ENCODE peak calls at places on chromosome 1, in eight cellular contexts. Z, Q, X, T, I, S, D and G are unnamed samples.

GRCh38 chr1:204154525-204155255 is 2.8 kb upstream of the ETNK2 start:
- DNase-seq in I (no peak), T (no peak), Q (no peak), X (no peak), D (no peak), S (no peak), Z (peak; percentile 63), G (no peak)

GRCh38 chr1:204726478-204726877 is 40.9 kb upstream of the LRRN2 start:
- DNase-seq in Q (no peak), I (no peak), T (peak; percentile 65), Z (no peak), S (peak; percentile 65), X (no peak), D (no peak), G (no peak)

GRCh38 chr1:56019922-56020321 is 559.4 kb downstream of the PLPP3 start:
- DNase-seq in Q (no peak), Z (no peak), S (no peak), X (no peak), I (no peak), T (no peak), D (no peak), G (no peak)

GRCh38 chr1:205255941-205256780 is 28.4 kb downstream of the TMCC2 start:
- DNase-seq in I (peak; percentile 79), Z (peak; percentile 92), S (peak; percentile 84), T (peak; percentile 82), D (peak; percentile 95), X (peak; percentile 62), Q (peak; percentile 43), G (peak; percentile 97)

GRCh38 chr1:218812360-218812759 is 361.3 kb upstream of the LYPLAL1 start:
- DNase-seq in Q (no peak), X (no peak), S (no peak), D (no peak), Z (no peak), I (no peak), T (no peak), G (no peak)

GRCh38 chr1:170885551-170885950 is 49.8 kb upstream of the MROH9 start:
- DNase-seq in D (no peak), S (peak; percentile 46), T (no peak), Q (peak; percentile 43), X (no peak), I (no peak), Z (no peak), G (no peak)

GRCh38 chr1:29548091-29548490 is 311.8 kb downstream of the PTPRU start:
- DNase-seq in Q (no peak), I (no peak), T (no peak), D (no peak), Z (no peak), X (no peak), S (no peak), G (no peak)

GRCh38 chr1:226953175-226953800 is 13.2 kb downstream of the COQ8A start:
- DNase-seq in X (no peak), I (no peak), T (no peak), S (no peak), Z (no peak), D (peak; percentile 35), Q (no peak), G (no peak)

GRCh38 chr1:150372580-150372979 is 8.6 kb downstream of the RPRD2 start:
- DNase-seq in S (no peak), Z (no peak), Q (no peak), D (no peak), T (no peak), I (no peak), X (no peak), G (no peak)

GRCh38 chr1:154808261-154808908 is 61.7 kb downstream of the KCNN3 start:
- DNase-seq in T (no peak), S (no peak), Q (no peak), X (no peak), Z (no peak), I (no peak), D (no peak), G (no peak)

GRCh38 chr1:175683491-175684175 is 59.8 kb downstream of the TNR start:
- DNase-seq in T (no peak), S (no peak), D (no peak), Z (no peak), Q (no peak), X (no peak), I (no peak), G (no peak)

GRCh38 chr1:165235777-165236285 is 120.7 kb downstream of the LMX1A start:
- DNase-seq in X (no peak), I (no peak), Q (no peak), S (no peak), D (no peak), Z (no peak), T (no peak), G (no peak)

GRCh38 chr1:46133181-46133658 is 791 bp upstream of the PIK3R3 start:
- DNase-seq in Q (no peak), S (no peak), T (no peak), I (no peak), X (no peak), D (no peak), Z (peak; percentile 85), G (no peak)

GRCh38 chr1:185775505-185775904 is 41.3 kb downstream of the HMCN1 start:
- DNase-seq in D (no peak), T (no peak), S (no peak), I (no peak), Z (no peak), Q (no peak), X (no peak), G (no peak)

GRCh38 chr1:154207262-154207661 is 1.1 kb upstream of the CFAP141 start:
- DNase-seq in D (no peak), S (no peak), T (no peak), Z (no peak), X (no peak), I (no peak), Q (no peak), G (no peak)

GRCh38 chr1:197915797-197916686 is 1.1 kb upstream of the LHX9 start:
- DNase-seq in Q (peak; percentile 59), I (no peak), S (peak; percentile 91), D (no peak), X (no peak), Z (peak; percentile 81), T (peak; percentile 90), G (no peak)

GRCh38 chr1:116097600-116097999 is 13.6 kb upstream of the MAB21L3 start:
- DNase-seq in S (no peak), X (no peak), D (no peak), Q (no peak), I (no peak), T (no peak), Z (no peak), G (no peak)

GRCh38 chr1:221766210-221766609 is 24.3 kb upstream of the DUSP10 start:
- DNase-seq in Q (no peak), X (no peak), T (no peak), D (no peak), I (no peak), S (peak; percentile 26), Z (no peak), G (no peak)

GRCh38 chr1:23035823-23036452 is 16.7 kb downstream of the KDM1A start:
- DNase-seq in T (no peak), S (no peak), I (no peak), D (no peak), Q (peak; percentile 34), X (no peak), Z (no peak), G (no peak)

GRCh38 chr1:231357831-231358354 is 19.8 kb downstream of the SPRTN start:
- DNase-seq in S (peak; percentile 66), X (no peak), I (no peak), Q (no peak), D (peak; percentile 55), T (peak; percentile 23), Z (no peak), G (peak; percentile 66)

GRCh38 chr1:225629483-225629882 is 23.4 kb downstream of the ENAH start:
- DNase-seq in Q (no peak), Z (no peak), X (no peak), T (no peak), I (no peak), D (no peak), S (no peak), G (no peak)

GRCh38 chr1:200072636-200073285 is 45.3 kb downstream of the NR5A2 start:
- DNase-seq in T (no peak), Q (no peak), X (no peak), D (no peak), S (no peak), Z (no peak), I (no peak), G (no peak)

GRCh38 chr1:6385673-6386191 is 7.8 kb downstream of the ACOT7 start:
- DNase-seq in S (peak; percentile 79), Z (no peak), I (no peak), X (no peak), D (no peak), T (peak; percentile 71), Q (no peak), G (peak; percentile 29)

GRCh38 chr1:225746361-225747179 is 31.1 kb upstream of the SRP9 start:
- DNase-seq in D (peak; percentile 78), Q (no peak), Z (peak; percentile 77), I (no peak), T (peak; percentile 91), S (peak; percentile 84), X (no peak), G (no peak)

GRCh38 chr1:112544753-112545152 is 36.0 kb downstream of the WNT2B start:
- DNase-seq in S (peak; percentile 80), D (no peak), T (no peak), X (no peak), I (no peak), Q (no peak), Z (no peak), G (no peak)

GRCh38 chr1:230126529-230127104 is 59.6 kb downstream of the GALNT2 start:
- DNase-seq in Q (no peak), D (no peak), T (no peak), X (no peak), I (no peak), Z (no peak), S (no peak), G (no peak)

GRCh38 chr1:167367705-167368104 is 147.0 kb downstream of the POU2F1 start:
- DNase-seq in X (no peak), Q (no peak), Z (no peak), S (no peak), T (no peak), I (no peak), D (no peak), G (no peak)

GRCh38 chr1:39184354-39184818 is 20.1 kb upstream of the MACF1 start:
- DNase-seq in S (no peak), X (no peak), Q (no peak), Z (no peak), T (no peak), I (no peak), D (no peak), G (no peak)

GRCh38 chr1:182215797-182216196 is 154.3 kb upstream of the ZNF648 start:
- DNase-seq in T (no peak), X (no peak), S (no peak), Q (no peak), I (no peak), Z (no peak), D (no peak), G (no peak)

GRCh38 chr1:171222961-171223360 is 25.3 kb upstream of the FMO1 start:
- DNase-seq in Z (no peak), S (peak; percentile 19), X (no peak), D (no peak), Q (no peak), T (no peak), I (no peak), G (no peak)

GRCh38 chr1:247453256-247453655 is 4.6 kb downstream of the OR2B11 start:
- DNase-seq in D (no peak), I (no peak), S (no peak), T (no peak), X (no peak), Z (no peak), Q (no peak), G (no peak)

GRCh38 chr1:222798111-222798510 is 16.7 kb upstream of the DISP1 start:
- DNase-seq in I (no peak), X (no peak), Z (no peak), S (peak; percentile 43), D (no peak), T (peak; percentile 42), Q (no peak), G (no peak)

GRCh38 chr1:30273021-30273325 is 450.4 kb downstream of the MATN1 start:
- DNase-seq in S (no peak), X (no peak), D (no peak), I (no peak), Q (no peak), T (no peak), Z (no peak), G (no peak)

GRCh38 chr1:94095744-94096469 is 25.0 kb downstream of the ABCA4 start:
- DNase-seq in X (no peak), T (peak; percentile 28), D (no peak), I (no peak), Z (no peak), S (peak; percentile 47), Q (no peak), G (no peak)